ENCODE peak calls at places on chromosome 1, in eight cellular contexts. W, F, Z, T, Q, U, B and O are unnamed samples.

GRCh38 chr1:113372546-113372945 is 17.8 kb upstream of the MAGI3 start:
- DNase-seq in W (no peak), F (no peak), Z (no peak), T (no peak), Q (no peak), U (no peak), B (no peak), O (no peak)

GRCh38 chr1:182211364-182211763 is 149.9 kb upstream of the ZNF648 start:
- DNase-seq in W (no peak), F (no peak), Z (no peak), T (no peak), Q (no peak), U (no peak), B (no peak), O (no peak)

GRCh38 chr1:239944666-239945065 is 147.0 kb upstream of the FMN2 start:
- DNase-seq in W (no peak), F (no peak), Z (no peak), T (no peak), Q (no peak), U (no peak), B (no peak), O (no peak)

GRCh38 chr1:16630661-16631247 is 17.4 kb upstream of the NBPF1 start:
- DNase-seq in W (no peak), F (peak; percentile 27), Z (peak; percentile 91), T (no peak), Q (no peak), U (no peak), B (no peak), O (no peak)

GRCh38 chr1:88726697-88727096 is 42.6 kb downstream of the PKN2 start:
- DNase-seq in W (no peak), F (no peak), Z (no peak), T (no peak), Q (no peak), U (no peak), B (no peak), O (no peak)

GRCh38 chr1:214026985-214027384 is 39.2 kb downstream of the PROX1 start:
- DNase-seq in W (no peak), F (no peak), Z (no peak), T (no peak), Q (no peak), U (no peak), B (no peak), O (no peak)

GRCh38 chr1:176998396-176998795 is 166.1 kb downstream of the ASTN1 start:
- DNase-seq in W (no peak), F (no peak), Z (no peak), T (no peak), Q (no peak), U (no peak), B (no peak), O (no peak)

GRCh38 chr1:55816456-55816794 is 601.3 kb upstream of the USP24 start:
- DNase-seq in W (no peak), F (no peak), Z (no peak), T (no peak), Q (peak; percentile 7), U (no peak), B (no peak), O (peak; percentile 81)

GRCh38 chr1:178938959-178939317 is 68.1 kb upstream of the ANGPTL1 start:
- DNase-seq in W (peak; percentile 32), F (peak; percentile 87), Z (no peak), T (peak; percentile 76), Q (no peak), U (no peak), B (no peak), O (peak; percentile 70)

GRCh38 chr1:66331641-66332523 is 202.1 kb upstream of the SGIP1 start:
- DNase-seq in W (no peak), F (peak; percentile 77), Z (peak; percentile 78), T (peak; percentile 12), Q (peak; percentile 93), U (no peak), B (peak; percentile 29), O (peak; percentile 85)

GRCh38 chr1:181090653-181091126 is 2.2 kb downstream of the IER5 start:
- DNase-seq in W (no peak), F (no peak), Z (no peak), T (no peak), Q (no peak), U (peak; percentile 39), B (peak; percentile 9), O (peak; percentile 41)

GRCh38 chr1:228377664-228378452 is 28.8 kb downstream of the TRIM11 start:
- DNase-seq in W (no peak), F (no peak), Z (peak; percentile 79), T (no peak), Q (no peak), U (no peak), B (no peak), O (no peak)

GRCh38 chr1:40690919-40691537 is 476 bp upstream of the NFYC start:
- DNase-seq in W (peak; percentile 39), F (no peak), Z (no peak), T (no peak), Q (no peak), U (no peak), B (no peak), O (no peak)

GRCh38 chr1:32464716-32465540 is at the start of gene ZBTB8B:
- DNase-seq in W (peak; percentile 99), F (peak; percentile 80), Z (peak; percentile 84), T (no peak), Q (peak; percentile 57), U (no peak), B (peak; percentile 5), O (peak; percentile 68)